ENCODE peak calls at places on chromosome 4, in nine cellular contexts. V, J, C, H, K, R, W, D and E are unnamed samples.

GRCh38 chr4:114180481-114180880 is 201.0 kb upstream of the ARSJ start:
- DNase-seq in V (peak), J (peak), C (no peak), H (peak), K (no peak), R (no peak), W (no peak), D (peak), E (peak)

GRCh38 chr4:156021298-156021697 is 67.6 kb upstream of the CTSO start:
- DNase-seq in V (no peak), J (no peak), C (no peak), H (no peak), K (no peak), R (no peak), W (no peak), D (no peak), E (no peak)

GRCh38 chr4:107050525-107051135 is 14.5 kb upstream of the DKK2 start:
- DNase-seq in V (no peak), J (no peak), C (no peak), H (no peak), K (no peak), R (no peak), W (no peak), D (no peak), E (no peak)

GRCh38 chr4:36414248-36414647 is 132.8 kb downstream of the DTHD1 start:
- DNase-seq in V (no peak), J (no peak), C (no peak), H (no peak), K (no peak), R (no peak), W (no peak), D (no peak), E (no peak)

GRCh38 chr4:133152330-133152791 is 3.3 kb downstream of the PCDH10 start:
- DNase-seq in V (peak), J (peak), C (no peak), H (no peak), K (no peak), R (no peak), W (no peak), D (no peak), E (no peak)

GRCh38 chr4:34922325-34922724 is 1322.0 kb downstream of the ARAP2 start:
- DNase-seq in V (no peak), J (no peak), C (no peak), H (no peak), K (no peak), R (no peak), W (no peak), D (no peak), E (no peak)

GRCh38 chr4:139913995-139914394 is 240.0 kb downstream of the MAML3 start:
- DNase-seq in V (peak), J (no peak), C (no peak), H (no peak), K (no peak), R (no peak), W (no peak), D (no peak), E (no peak)

GRCh38 chr4:137363496-137363895 is 168.8 kb downstream of the PCDH18 start:
- DNase-seq in V (no peak), J (no peak), C (no peak), H (no peak), K (no peak), R (no peak), W (no peak), D (no peak), E (no peak)

GRCh38 chr4:38368612-38369011 is 295.4 kb upstream of the KLF3 start:
- DNase-seq in V (peak), J (no peak), C (no peak), H (no peak), K (no peak), R (no peak), W (no peak), D (no peak), E (no peak)

GRCh38 chr4:120749445-120750151 is 172.9 kb downstream of the PRDM5 start:
- DNase-seq in V (no peak), J (no peak), C (no peak), H (no peak), K (no peak), R (no peak), W (peak), D (no peak), E (no peak)

GRCh38 chr4:169485084-169485483 is 127.3 kb downstream of the NEK1 start:
- DNase-seq in V (peak), J (no peak), C (no peak), H (no peak), K (no peak), R (no peak), W (no peak), D (no peak), E (no peak)

GRCh38 chr4:175703956-175704600 is 108.0 kb downstream of the GPM6A start:
- DNase-seq in V (no peak), J (no peak), C (no peak), H (no peak), K (no peak), R (no peak), W (no peak), D (no peak), E (no peak)

GRCh38 chr4:175702703-175703102 is 109.4 kb downstream of the GPM6A start:
- DNase-seq in V (no peak), J (no peak), C (no peak), H (no peak), K (no peak), R (no peak), W (no peak), D (no peak), E (no peak)

GRCh38 chr4:175708739-175709138 is 103.3 kb downstream of the GPM6A start:
- DNase-seq in V (no peak), J (no peak), C (no peak), H (no peak), K (no peak), R (no peak), W (no peak), D (no peak), E (no peak)

DNA sequence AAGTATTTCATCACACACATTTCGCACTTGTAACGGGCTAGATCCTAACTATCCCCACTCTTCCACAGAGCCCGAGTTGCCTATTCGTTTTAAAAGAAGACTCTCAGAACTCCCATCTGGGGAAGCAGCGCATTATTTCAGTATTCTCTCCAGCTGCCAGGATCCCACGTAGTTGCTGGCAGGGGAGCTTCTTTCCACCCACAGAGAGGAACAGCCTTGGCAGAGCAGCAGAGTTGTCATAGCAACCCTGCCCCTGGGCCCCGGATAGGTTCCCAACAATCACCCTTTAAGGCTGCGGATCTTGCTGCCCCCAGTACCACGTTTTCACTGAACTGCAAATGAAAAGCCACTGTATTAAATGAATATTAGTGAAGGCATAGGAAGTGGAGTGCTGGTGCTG is 106.7 kb downstream of the GPM6A start:
- DNase-seq in V (peak), J (peak), C (no peak), H (no peak), K (no peak), R (peak), W (no peak), D (no peak), E (peak)
- H3K27ac ChIP-seq in V (no peak), J (peak), C (no peak), H (no peak), K (no peak), R (peak), W (no peak), D (no peak), E (no peak)

GRCh38 chr4:186266699-186267467 is 894 bp downstream of the F11 start:
- DNase-seq in V (peak), J (peak), C (no peak), H (no peak), K (no peak), R (no peak), W (no peak), D (no peak), E (no peak)
- H3K4me3 ChIP-seq in V (no peak), J (peak), C (no peak), H (no peak), K (no peak), R (no peak), W (no peak), D (no peak), E (no peak)

DNA sequence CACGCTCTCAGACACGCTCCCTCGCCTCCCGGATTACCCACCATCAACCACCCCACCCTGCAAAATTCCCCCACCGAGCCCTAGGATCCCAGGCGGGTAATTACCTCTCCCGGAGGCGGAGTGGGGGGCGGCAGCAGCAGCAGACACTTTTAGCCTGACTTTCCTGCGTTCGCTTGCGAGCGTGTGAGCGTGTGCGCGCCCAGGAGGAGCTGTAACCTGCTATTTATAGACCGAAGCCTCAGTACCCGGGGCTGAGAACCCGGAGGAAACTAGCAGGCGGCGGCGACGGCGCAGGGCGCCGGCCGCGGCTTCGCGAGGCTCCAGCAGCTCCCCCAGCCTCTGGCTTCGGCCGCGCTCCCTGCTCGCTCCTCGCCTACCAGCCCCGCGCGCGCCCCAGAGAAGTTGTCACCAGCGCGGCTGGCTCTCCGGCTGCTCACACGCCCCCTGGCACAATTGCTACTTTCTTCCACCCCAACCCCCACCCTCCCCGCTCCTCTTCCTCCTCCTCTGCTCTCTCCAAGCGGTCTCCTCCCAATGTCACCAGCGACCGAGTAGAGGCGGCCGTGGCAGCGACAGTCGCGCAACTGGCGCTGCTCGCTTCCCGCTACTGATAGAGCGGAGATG is at the start of gene INPP4B:
- DNase-seq in V (peak), J (peak), C (no peak), H (peak), K (no peak), R (peak), W (peak), D (peak), E (peak)
- H3K27ac ChIP-seq in V (no peak), J (no peak), C (peak), H (peak), K (peak), R (peak), W (peak), D (no peak), E (no peak)

DNA sequence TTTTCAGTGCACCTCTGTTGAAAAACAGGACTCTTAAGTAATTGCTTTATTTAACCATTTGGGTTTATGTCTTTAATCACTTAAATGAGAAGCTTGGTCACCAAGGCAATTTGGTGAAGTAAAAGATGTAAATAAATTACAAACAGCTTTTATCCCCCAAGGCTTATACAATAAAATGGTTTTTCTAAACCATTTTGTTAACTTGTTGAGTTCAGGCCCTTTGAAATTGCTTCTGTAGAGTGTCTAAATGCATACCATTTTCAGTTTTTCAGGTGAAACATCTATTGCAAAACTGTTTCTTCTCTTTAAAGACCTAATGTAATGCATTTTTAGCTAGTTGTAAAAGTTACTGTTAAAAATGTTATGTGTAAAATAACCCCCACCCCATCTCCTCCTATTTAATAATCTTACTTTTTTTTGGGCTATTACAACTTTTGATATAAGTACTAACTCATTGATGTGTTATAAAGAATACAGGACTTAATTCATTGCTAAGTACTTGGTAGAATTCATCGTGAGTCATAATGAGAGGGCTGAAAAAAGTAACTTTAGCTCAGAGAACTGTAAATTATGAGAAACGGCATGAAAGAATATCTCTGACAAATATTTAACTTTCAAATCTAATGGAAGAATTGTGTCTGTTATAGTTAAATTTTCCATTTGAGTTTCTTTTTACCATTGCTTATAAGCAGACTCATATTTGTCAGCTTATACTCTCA is 4.5 kb downstream of the RAPGEF2 start:
- DNase-seq in V (peak), J (no peak), C (no peak), H (no peak), K (no peak), R (no peak), W (no peak), D (no peak), E (no peak)
- H3K4me3 ChIP-seq in V (no peak), J (peak), C (peak), H (peak), K (no peak), R (no peak), W (no peak), D (no peak), E (no peak)

GRCh38 chr4:158170691-158171455 is 2.0 kb downstream of the GASK1B start:
- DNase-seq in V (peak), J (peak), C (no peak), H (peak), K (no peak), R (peak), W (no peak), D (no peak), E (peak)
- H3K27ac ChIP-seq in V (peak), J (no peak), C (peak), H (peak), K (no peak), R (peak), W (peak), D (no peak), E (no peak)

DNA sequence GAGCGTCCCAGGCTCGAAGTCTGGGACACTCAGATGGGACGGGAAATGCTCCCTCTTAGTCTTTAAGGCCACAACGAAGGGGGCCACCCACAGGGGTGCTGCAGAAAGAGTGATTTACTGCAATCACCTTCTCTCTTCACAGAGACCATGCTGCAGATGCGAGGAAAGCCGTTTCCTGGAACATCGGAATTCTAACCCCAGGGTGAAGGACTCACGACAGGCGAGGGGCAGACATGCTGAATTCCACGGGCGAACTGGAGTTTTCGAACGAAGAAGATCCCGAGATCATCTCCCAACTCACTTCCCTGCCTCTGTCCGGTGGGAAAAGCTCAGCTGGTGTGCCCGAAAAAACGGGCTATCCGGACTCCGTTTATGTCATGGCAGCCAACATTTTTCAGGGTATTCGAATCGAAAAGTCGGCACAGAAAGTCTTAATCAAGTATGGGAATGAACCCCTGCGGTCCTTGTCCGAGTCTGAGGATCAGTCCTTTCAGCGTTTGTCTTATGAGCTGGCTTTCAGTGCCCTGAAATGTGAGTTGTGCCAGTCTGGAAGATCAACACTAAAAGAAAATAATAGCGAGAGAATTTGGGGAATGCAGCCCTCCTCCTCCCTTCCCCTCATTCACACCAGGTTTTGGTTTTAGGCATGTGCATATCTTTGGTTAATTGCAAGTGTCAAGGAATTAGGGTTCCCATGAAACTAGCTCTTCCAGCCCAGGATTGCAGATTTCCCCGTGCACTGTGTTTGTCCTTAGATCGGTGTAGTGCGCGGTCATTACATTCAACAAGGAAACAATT is 905 bp downstream of the NSUN7 start:
- DNase-seq in V (peak), J (peak), C (no peak), H (no peak), K (no peak), R (no peak), W (no peak), D (no peak), E (peak)
- H3K4me3 ChIP-seq in V (peak), J (peak), C (peak), H (peak), K (peak), R (peak), W (peak), D (peak), E (peak)